ENCODE peak calls at places on chromosomes 2 and 18, in five cellular contexts. G is choroid plexus epithelial cell, H is dorsolateral prefrontal cortex, A is tibial artery, W is NB4. R is an unnamed sample.

GRCh38 chr2:199455533-199456382 is 2.0 kb downstream of the SATB2 start:
- DNase-seq in W (peak; percentile 97), A (no peak), H (no peak), G (peak; percentile 13), R (no peak)

GRCh38 chr18:76251691-76252090 is 243.4 kb downstream of the ZNF516 start:
- DNase-seq in G (no peak), W (no peak), A (no peak), H (no peak), R (no peak)

GRCh38 chr2:20496069-20496468 is 49.2 kb downstream of the RHOB start:
- DNase-seq in W (no peak), G (peak; percentile 36), H (no peak), A (peak; percentile 45), R (no peak)

GRCh38 chr2:1509271-1509995 is 96.2 kb downstream of the TPO start:
- DNase-seq in H (peak; percentile 4), A (no peak), G (no peak), W (no peak), R (no peak)

GRCh38 chr2:2586961-2587360 is 255.9 kb upstream of the MYT1L start:
- DNase-seq in A (no peak), H (no peak), G (no peak), W (no peak), R (no peak)

GRCh38 chr2:104733544-104733943 is 120.4 kb upstream of the POU3F3 start:
- DNase-seq in H (no peak), A (no peak), W (peak; percentile 42), G (peak; percentile 14), R (peak; percentile 58)

GRCh38 chr18:46289458-46289857 is 185.3 kb downstream of the HAUS1 start:
- DNase-seq in G (no peak), H (no peak), A (no peak), W (no peak), R (no peak)

GRCh38 chr2:53317863-53318262 is 449.7 kb upstream of the CHAC2 start:
- DNase-seq in H (no peak), A (no peak), W (no peak), G (no peak), R (no peak)

GRCh38 chr2:19733951-19734425 is 167.8 kb downstream of the TTC32 start:
- DNase-seq in W (no peak), G (peak; percentile 42), A (no peak), H (no peak), R (no peak)

GRCh38 chr18:9986156-9986930 is 72.5 kb downstream of the VAPA start:
- DNase-seq in W (no peak), G (no peak), H (no peak), A (no peak), R (no peak)

GRCh38 chr2:48282281-48282680 is 247.7 kb upstream of the STON1 start:
- DNase-seq in W (no peak), H (no peak), A (no peak), G (no peak), R (no peak)

GRCh38 chr18:79305976-79306375 is 89.8 kb upstream of the NFATC1 start:
- DNase-seq in W (no peak), G (no peak), H (no peak), A (no peak), R (no peak)

GRCh38 chr2:86238354-86238753 is 39.1 kb downstream of the MRPL35 start:
- DNase-seq in W (peak; percentile 18), G (no peak), A (no peak), H (no peak), R (peak; percentile 86)

GRCh38 chr2:225994748-225995405 is 595.4 kb downstream of the NYAP2 start:
- DNase-seq in A (no peak), G (peak; percentile 63), W (no peak), H (no peak), R (no peak)

GRCh38 chr2:37671013-37671815 is at the start of gene CDC42EP3:
- DNase-seq in W (peak; percentile 82), H (no peak), A (peak; percentile 35), G (peak; percentile 40), R (peak; percentile 82)

GRCh38 chr18:8507361-8507760 is 101.9 kb upstream of the RAB12 start:
- DNase-seq in H (no peak), A (no peak), G (peak; percentile 29), W (peak; percentile 14), R (no peak)
- TF ChIP-seq CTCF in H (no peak), A (no peak), G (peak; percentile 61), W (peak; percentile 47), R (peak; percentile 40)

DNA sequence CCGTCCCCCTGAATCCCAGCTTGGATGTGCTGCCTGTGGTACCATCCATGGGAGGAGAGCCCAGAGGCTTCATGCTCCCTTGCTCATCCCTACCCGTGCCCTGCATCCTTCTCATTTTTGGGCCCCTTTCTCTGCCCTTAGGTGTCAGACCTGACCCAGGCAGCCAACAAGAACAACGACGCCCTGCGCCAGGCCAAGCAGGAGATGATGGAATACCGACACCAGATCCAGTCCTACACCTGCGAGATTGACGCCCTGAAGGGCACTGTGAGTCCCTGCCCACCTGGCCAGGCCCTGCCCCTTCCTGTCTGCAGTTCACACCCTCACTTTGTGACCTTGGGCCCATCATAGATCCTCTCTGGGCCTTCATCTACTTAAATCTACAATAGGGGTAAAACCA is 2.5 kb downstream of the DES start:
- DNase-seq in G (no peak), W (no peak), H (no peak), A (no peak), R (no peak)
- H3K4me3 ChIP-seq in G (no peak overlapping the region), W (no peak overlapping the region), H (no peak overlapping the region), A (peak overlapping the region; percentile 61), R (no peak overlapping the region)

DNA sequence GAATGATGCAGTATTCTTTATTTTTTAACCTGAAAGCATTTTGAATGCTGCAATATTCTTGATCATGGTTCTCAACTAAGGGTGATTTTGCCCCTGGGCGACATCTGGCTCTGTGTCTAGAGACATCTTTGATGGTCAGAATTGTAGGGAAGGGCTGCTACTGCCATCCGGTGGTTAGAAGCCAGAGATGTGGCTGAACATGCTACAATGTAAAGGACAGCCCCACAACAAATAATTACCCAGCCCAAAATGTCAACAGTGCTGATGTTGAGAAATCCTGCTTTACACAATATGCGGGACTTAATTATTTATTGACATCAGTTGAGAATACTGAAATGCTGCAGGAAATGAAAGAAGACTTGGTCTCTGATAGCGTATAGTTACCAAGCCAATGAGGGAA is 37.5 kb upstream of the SERPINB2 start:
- DNase-seq in H (no peak), W (peak; percentile 77), G (peak; percentile 51), A (no peak), R (peak; percentile 41)
- TF ChIP-seq CTCF in H (peak; percentile 28), W (peak; percentile 62), G (peak; percentile 79), A (no peak), R (peak; percentile 28)

DNA sequence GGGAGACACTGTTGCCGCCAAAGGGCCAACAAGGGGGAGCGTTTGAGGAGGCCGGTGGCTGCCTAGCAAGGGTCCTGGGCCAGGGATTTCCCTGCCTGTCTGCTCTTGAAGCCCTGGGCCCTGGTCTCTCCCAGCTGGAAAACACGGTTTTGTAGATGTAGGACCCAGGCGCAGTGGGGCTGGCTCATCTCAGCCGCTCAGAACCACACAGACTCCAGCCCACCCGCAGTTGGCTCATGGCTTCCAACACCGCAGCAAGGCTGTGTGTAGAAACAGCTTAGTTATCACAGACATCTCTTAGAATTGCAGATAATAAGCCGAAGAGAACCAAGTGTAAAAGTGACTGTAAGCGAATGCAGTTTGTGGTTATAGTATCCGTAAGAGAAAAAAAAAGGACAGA is 57.0 kb upstream of the TWIST2 start:
- DNase-seq in W (no peak), H (no peak), G (no peak), A (no peak), R (no peak)
- H3K4me3 ChIP-seq in W (no peak overlapping the region), H (no peak overlapping the region), G (no peak overlapping the region), A (peak overlapping the region; percentile 8), R (no peak overlapping the region)

GRCh38 chr2:96265840-96266569 is at the start of the genes CIAO1 and TMEM127:
- DNase-seq in A (peak; percentile 98), H (peak; percentile 99), G (peak; percentile 99), W (peak; percentile 100), R (peak; percentile 99)
- TF ChIP-seq CTCF in A (peak; percentile 31), H (peak; percentile 27), G (no peak), W (no peak), R (no peak)

GRCh38 chr2:174842496-174842895 is 78.2 kb upstream of the CHRNA1 start:
- DNase-seq in G (no peak), W (no peak), A (no peak), H (no peak), R (no peak)

GRCh38 chr2:174841931-174842330 is 77.7 kb upstream of the CHRNA1 start:
- DNase-seq in G (no peak), A (no peak), W (no peak), H (no peak), R (no peak)

GRCh38 chr2:174846941-174847938 is 83.0 kb upstream of the CHRNA1 start:
- DNase-seq in G (peak; percentile 98), W (peak; percentile 22), H (peak; percentile 55), A (no peak), R (no peak)

GRCh38 chr2:174844295-174844708 is 80.0 kb upstream of the CHRNA1 start:
- DNase-seq in H (no peak), A (no peak), W (no peak), G (no peak), R (no peak)

DNA sequence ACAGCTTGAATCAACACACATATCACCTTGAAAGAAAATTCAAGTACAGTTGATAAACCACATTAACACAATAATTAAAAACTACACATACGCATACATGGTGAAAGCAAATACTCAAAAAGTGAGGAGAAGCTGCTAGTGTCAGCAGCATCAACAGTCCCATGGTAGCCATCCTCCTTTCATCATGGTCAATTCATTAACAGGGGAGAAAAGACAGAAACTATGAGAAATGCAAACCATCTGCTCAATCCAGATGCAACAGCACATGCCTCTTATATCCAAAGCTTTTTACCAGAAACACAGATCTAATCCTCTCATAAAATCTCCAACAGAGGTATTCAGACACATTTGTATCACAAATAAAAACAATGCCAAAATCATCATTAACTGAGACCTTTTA is 81.9 kb upstream of the CHRNA1 start:
- DNase-seq in H (no peak), W (no peak), G (no peak), A (no peak), R (no peak)
- H3K4me3 ChIP-seq in H (peak overlapping the region; percentile 62), W (no peak overlapping the region), G (peak overlapping the region; percentile 60), A (no peak overlapping the region), R (no peak overlapping the region)

GRCh38 chr2:202149155-202149762 is 76.2 kb downstream of the KIAA2012 start:
- DNase-seq in G (peak; percentile 81), W (no peak), H (peak; percentile 69), A (peak; percentile 56), R (no peak)
- TF ChIP-seq CTCF in G (peak; percentile 6), W (no peak), H (no peak), A (no peak), R (no peak)